ENCODE peak calls at places on chromosomes 3 and 15, in four cellular contexts. F is HFF-Myc, V is neural crest cell, I is fibroblast of lung. S is an unnamed sample.

GRCh38 chr15:74133071-74133702 is 2.8 kb downstream of the ISLR2 start:
- DNase-seq in F (no peak), V (no peak), I (no peak), S (no peak)

GRCh38 chr3:126961791-126962461 is 21.0 kb upstream of the PLXNA1 start:
- DNase-seq in F (no peak), V (no peak), I (no peak), S (peak)

GRCh38 chr3:40258555-40258954 is 51.0 kb upstream of the EIF1B start:
- DNase-seq in F (no peak), V (no peak), I (no peak), S (no peak)

GRCh38 chr15:85026304-85027032 is 44.8 kb downstream of the PDE8A start:
- DNase-seq in F (no peak), V (no peak), I (no peak), S (no peak)

GRCh38 chr15:65110676-65111292 is 4.2 kb downstream of the UBAP1L start:
- DNase-seq in F (no peak), V (no peak), I (peak), S (no peak)

GRCh38 chr3:18751514-18751913 is 326.4 kb upstream of the SATB1 start:
- DNase-seq in F (no peak), V (no peak), I (no peak), S (no peak)

GRCh38 chr3:122982202-122983185 is 45.1 kb downstream of the SEMA5B start:
- DNase-seq in F (no peak), V (no peak), I (no peak), S (no peak)

GRCh38 chr3:41308119-41308518 is 108.8 kb downstream of the CTNNB1 start:
- DNase-seq in F (no peak), V (no peak), I (no peak), S (no peak)

GRCh38 chr15:40155270-40155910 is 5.5 kb upstream of the BUB1B start:
- DNase-seq in F (no peak), V (no peak), I (no peak), S (no peak)

GRCh38 chr15:92900712-92901052 is 558 bp downstream of the CHD2 start:
- DNase-seq in F (no peak), V (no peak), I (peak), S (no peak)

GRCh38 chr15:37891754-37892368 is 42.6 kb upstream of the TMCO5A start:
- DNase-seq in F (peak), V (no peak), I (peak), S (no peak)

GRCh38 chr3:115388825-115389224 is 234.5 kb upstream of the GAP43 start:
- DNase-seq in F (no peak), V (no peak), I (no peak), S (no peak)

GRCh38 chr15:78842519-78842918 is 30.2 kb upstream of the MORF4L1 start:
- DNase-seq in F (no peak), V (no peak), I (no peak), S (no peak)

GRCh38 chr3:53170325-53171108 is 9.5 kb downstream of the PRKCD start:
- DNase-seq in F (no peak), V (no peak), I (no peak), S (no peak)

GRCh38 chr3:179706233-179706632 is 53.4 kb downstream of the USP13 start:
- DNase-seq in F (no peak), V (no peak), I (no peak), S (no peak)

GRCh38 chr3:46097691-46098241 is 70.5 kb upstream of the XCR1 start:
- DNase-seq in F (no peak), V (no peak), I (peak), S (no peak)

GRCh38 chr3:8784676-8785435 is 15.4 kb upstream of the OXTR start:
- DNase-seq in F (no peak), V (no peak), I (no peak), S (no peak)

GRCh38 chr15:91855684-91856553 is 2.4 kb downstream of the SLCO3A1 start:
- DNase-seq in F (no peak), V (no peak), I (no peak), S (no peak)

GRCh38 chr15:78306176-78306774 is 6.9 kb upstream of the SKIC8 start:
- DNase-seq in F (no peak), V (no peak), I (peak), S (no peak)

GRCh38 chr3:112089956-112090898 is 4.0 kb downstream of the C3orf52 start:
- DNase-seq in F (no peak), V (no peak), I (no peak), S (no peak)

GRCh38 chr15:89812847-89813320 is 1.8 kb downstream of the ANPEP start:
- DNase-seq in F (no peak), V (no peak), I (no peak), S (no peak)

GRCh38 chr3:128878556-128879124 is 780 bp upstream of the ACAD9 start:
- DNase-seq in F (no peak), V (no peak), I (peak), S (no peak)

GRCh38 chr15:69346112-69346511 is 47.4 kb downstream of the PAQR5 start:
- DNase-seq in F (no peak), V (no peak), I (peak), S (no peak)

GRCh38 chr15:57334257-57334656 is 42.0 kb upstream of the CGNL1 start:
- DNase-seq in F (no peak), V (no peak), I (peak), S (no peak)

GRCh38 chr15:100166313-100166712 is 175.5 kb downstream of the ADAMTS17 start:
- DNase-seq in F (no peak), V (no peak), I (no peak), S (no peak)

GRCh38 chr3:65170357-65171090 is 482.7 kb upstream of the ADAMTS9 start:
- DNase-seq in F (no peak), V (no peak), I (peak), S (no peak)

GRCh38 chr15:68460166-68460565 is 28.2 kb upstream of the ITGA11 start:
- DNase-seq in F (no peak), V (no peak), I (no peak), S (no peak)

GRCh38 chr3:172536505-172536904 is 13.3 kb upstream of the TNFSF10 start:
- DNase-seq in F (no peak), V (no peak), I (no peak), S (no peak)

GRCh38 chr15:64775551-64776401 is at the start of gene RBPMS2:
- DNase-seq in F (no peak), V (peak), I (no peak), S (no peak)

GRCh38 chr3:13253208-13253937 is 166.7 kb downstream of the NUP210 start:
- DNase-seq in F (no peak), V (no peak), I (no peak), S (no peak)

GRCh38 chr3:127014536-127015281 is 31.8 kb downstream of the PLXNA1 start:
- DNase-seq in F (no peak), V (no peak), I (no peak), S (no peak)

GRCh38 chr3:49501258-49501609 is 31.2 kb downstream of the DAG1 start:
- DNase-seq in F (no peak), V (no peak), I (no peak), S (no peak)

GRCh38 chr3:134619884-134620445 is 30.9 kb downstream of the KY start:
- DNase-seq in F (no peak), V (no peak), I (no peak), S (no peak)

GRCh38 chr3:184126006-184126405 is 9.2 kb upstream of the EIF2B5 start:
- DNase-seq in F (no peak), V (no peak), I (no peak), S (no peak)

GRCh38 chr3:114157321-114157720 is 21.5 kb downstream of the DRD3 start:
- DNase-seq in F (no peak), V (no peak), I (no peak), S (no peak)

GRCh38 chr3:20121088-20121487 is 64.9 kb downstream of the SGO1 start:
- DNase-seq in F (no peak), V (no peak), I (no peak), S (no peak)

GRCh38 chr3:56422316-56422715 is 46.0 kb downstream of the ERC2 start:
- DNase-seq in F (no peak), V (no peak), I (no peak), S (no peak)

GRCh38 chr3:38726751-38727150 is 77.3 kb upstream of the SCN5A start:
- DNase-seq in F (no peak), V (no peak), I (no peak), S (no peak)

DNA sequence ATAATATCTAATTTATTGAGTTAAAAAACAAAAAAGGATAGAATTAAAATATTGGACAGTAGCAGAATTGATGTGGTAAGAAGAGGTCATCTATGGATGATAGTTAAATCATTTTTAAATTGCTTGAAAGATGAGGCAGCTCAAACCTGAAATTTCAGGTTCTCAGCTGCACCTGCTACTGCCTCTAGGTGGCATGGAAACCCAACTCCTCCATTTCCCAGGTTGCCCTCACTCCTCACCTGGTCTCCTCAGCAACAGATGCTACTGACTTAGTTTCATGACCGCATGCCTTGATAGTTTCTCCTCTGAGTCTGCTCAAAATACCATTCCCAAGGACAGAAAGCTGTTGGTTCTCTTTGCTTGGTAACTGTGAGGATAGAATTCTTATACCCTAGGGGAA is 148.1 kb downstream of the ABHD5 start:
- DNase-seq in F (no peak), V (no peak), I (no peak), S (no peak)
- TF ChIP-seq CTCF in F (no peak), V (no peak), I (no peak), S (peak)

DNA sequence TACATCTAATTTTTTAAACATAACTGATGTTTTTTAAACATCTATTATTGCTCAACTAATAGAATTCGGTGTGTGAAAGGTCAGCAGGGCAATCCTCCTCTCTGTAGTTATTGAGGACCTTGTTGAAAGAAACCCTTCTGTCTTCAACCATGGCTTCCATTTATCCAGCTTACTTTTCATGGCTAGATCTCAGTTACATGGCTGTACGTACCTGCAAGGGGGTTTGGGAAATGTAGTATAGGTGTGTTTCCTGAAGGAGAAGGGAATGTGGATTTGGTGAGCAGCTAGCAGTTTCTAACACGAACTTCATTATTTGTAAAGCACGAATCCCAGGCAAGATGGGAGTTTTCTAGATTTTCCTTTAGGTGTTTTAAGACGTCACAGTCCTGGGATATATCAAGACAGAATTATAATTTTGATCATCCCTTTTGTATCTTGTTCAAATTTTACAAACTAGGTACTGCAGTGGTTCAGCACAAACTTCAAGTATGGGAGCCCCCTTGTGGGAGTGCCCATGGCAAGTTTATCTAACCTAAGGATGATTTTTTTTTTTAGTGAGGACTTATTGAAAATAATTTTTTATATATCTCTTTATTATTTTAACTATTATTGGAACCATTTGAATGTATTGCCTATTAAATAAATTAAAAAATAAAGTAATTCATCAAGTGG is 41.6 kb downstream of the FBXL2 start:
- DNase-seq in F (no peak), V (no peak), I (peak), S (no peak)
- TF ChIP-seq CTCF in F (no peak), V (peak), I (no peak), S (peak)

DNA sequence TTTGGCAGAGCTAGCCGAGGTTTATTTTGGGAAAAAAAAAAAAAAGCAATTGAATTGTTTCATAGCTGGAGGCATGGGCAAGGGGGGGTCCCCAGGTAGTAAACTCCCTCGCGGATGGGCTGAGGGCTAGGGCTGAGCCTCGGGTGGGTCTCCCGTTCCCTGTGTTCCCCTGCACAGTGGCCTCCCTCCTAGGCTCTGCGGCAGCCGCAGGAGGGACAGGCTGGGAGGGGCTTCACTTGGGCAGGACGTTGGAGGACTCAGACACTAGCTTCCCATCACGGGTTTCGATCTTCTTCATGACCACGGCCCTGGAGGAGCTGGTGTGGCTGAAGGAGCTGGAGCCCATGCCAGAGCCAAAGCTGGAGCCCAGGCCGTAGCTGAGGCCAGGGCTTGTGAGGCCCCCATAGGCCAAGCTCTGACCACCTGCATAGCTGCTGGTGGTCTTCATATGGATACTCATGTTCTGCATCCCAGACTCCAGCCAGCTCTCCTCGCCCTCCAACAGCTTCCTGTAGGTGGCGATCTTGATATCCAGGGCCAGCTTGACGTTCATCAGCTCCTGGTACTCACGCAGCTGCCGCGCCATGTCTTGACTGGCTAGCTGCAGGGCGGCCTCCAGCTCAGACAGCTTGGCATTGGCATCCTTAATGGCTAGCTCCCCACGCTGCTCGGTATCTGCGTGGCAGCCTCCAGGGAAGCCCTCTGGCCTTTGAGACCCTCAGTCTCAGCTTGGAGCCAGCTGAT is 64.0 kb upstream of the CDAN1 start:
- DNase-seq in F (no peak), V (peak), I (no peak), S (no peak)
- TF ChIP-seq CTCF in F (peak), V (no peak), I (no peak), S (peak)

DNA sequence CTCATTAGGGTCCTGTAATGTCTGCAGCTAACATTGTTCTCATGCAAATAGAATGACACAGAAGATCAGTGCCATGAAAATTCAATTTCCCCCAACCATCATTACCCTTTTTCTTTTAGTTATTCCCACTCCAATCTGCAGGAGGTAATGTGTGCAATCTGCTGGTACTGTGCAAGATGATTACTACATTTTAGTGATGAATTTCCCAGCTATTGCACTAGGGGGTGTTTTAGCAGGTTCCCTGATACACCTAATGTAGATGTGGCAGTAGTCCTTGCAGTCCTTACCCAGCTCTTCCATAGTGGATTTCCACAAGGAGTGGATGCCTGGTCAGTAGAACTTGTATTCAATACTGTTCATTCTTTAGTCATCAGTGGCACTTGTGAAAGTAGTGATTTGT is 119.3 kb downstream of the ROBO2 start:
- DNase-seq in F (no peak), V (no peak), I (no peak), S (no peak)
- TF ChIP-seq CTCF in F (peak), V (peak), I (peak), S (peak)

GRCh38 chr3:66394261-66395249 is 106.3 kb downstream of the LRIG1 start:
- DNase-seq in F (no peak), V (no peak), I (no peak), S (no peak)

GRCh38 chr3:66396888-66397287 is 103.9 kb downstream of the LRIG1 start:
- DNase-seq in F (no peak), V (no peak), I (no peak), S (no peak)

GRCh38 chr3:66396161-66396760 is 104.6 kb downstream of the LRIG1 start:
- DNase-seq in F (no peak), V (no peak), I (no peak), S (no peak)

GRCh38 chr3:66393486-66394260 is 107.1 kb downstream of the LRIG1 start:
- DNase-seq in F (no peak), V (no peak), I (no peak), S (no peak)

GRCh38 chr3:66395635-66396034 is 105.2 kb downstream of the LRIG1 start:
- DNase-seq in F (no peak), V (no peak), I (no peak), S (no peak)
- TF ChIP-seq CTCF in F (no peak), V (no peak), I (no peak), S (no peak)

GRCh38 chr3:23341147-23341838 is 138.2 kb downstream of the UBE2E2 start:
- DNase-seq in F (no peak), V (no peak), I (no peak), S (no peak)
- TF ChIP-seq CTCF in F (no peak), V (no peak), I (no peak), S (no peak)

GRCh38 chr3:83946045-83946444 is 1012.7 kb upstream of the CADM2 start:
- DNase-seq in F (no peak), V (no peak), I (no peak), S (no peak)

GRCh38 chr3:83941990-83942710 is 1016.6 kb upstream of the CADM2 start:
- DNase-seq in F (no peak), V (no peak), I (no peak), S (no peak)

DNA sequence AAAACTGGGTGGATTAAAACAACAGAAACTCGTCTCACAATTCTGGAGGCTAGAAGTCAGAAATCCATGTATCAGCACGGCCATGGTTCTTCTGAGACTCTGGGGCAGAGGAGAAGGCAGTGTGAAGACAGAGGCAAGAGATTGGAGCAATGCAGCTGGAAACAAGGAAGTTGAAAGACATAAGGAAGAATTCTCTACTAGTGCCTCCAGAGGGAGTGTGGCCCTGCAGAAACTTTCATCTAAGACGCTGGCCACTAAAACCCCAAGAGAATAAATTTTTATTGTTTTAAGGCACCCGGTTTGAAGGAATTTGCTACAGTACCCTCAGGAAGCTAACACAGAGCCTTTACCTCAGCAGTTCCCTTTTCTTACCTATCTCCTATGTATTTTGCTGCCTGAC is 1012.2 kb upstream of the CADM2 start:
- DNase-seq in F (no peak), V (no peak), I (no peak), S (no peak)
- TF ChIP-seq CTCF in F (no peak), V (no peak), I (no peak), S (peak)

DNA sequence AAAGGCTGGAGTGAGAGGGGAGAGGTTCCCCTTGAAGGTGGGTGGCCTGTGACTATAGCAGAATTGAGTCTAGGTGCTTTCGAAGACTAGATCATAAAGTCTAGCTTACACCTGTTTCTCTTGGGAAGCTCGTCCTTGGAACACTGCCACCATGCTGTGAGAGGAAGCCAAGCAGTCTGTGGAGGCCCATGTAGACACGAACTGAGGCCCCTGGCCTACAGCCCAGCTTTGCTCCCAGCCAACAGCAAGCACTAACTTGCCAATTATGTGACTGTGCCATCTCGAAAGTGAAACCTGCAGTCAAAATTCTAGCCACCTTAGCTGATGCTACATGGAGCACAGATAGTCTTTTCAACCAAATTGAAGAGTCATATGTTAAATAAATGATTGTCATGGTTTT is 190.5 kb upstream of the NECTIN3 start:
- DNase-seq in F (no peak), V (no peak), I (peak), S (no peak)
- TF ChIP-seq CTCF in F (no peak), V (peak), I (no peak), S (peak)

GRCh38 chr15:67420137-67420536 is 100.8 kb upstream of the C15orf61 start:
- DNase-seq in F (no peak), V (no peak), I (no peak), S (no peak)

GRCh38 chr15:67419705-67420104 is 101.2 kb upstream of the C15orf61 start:
- DNase-seq in F (no peak), V (no peak), I (no peak), S (no peak)

GRCh38 chr15:67416891-67417290 is 104.0 kb upstream of the C15orf61 start:
- DNase-seq in F (no peak), V (no peak), I (no peak), S (no peak)

GRCh38 chr15:67422296-67422695 is 98.6 kb upstream of the C15orf61 start:
- DNase-seq in F (no peak), V (no peak), I (no peak), S (no peak)

DNA sequence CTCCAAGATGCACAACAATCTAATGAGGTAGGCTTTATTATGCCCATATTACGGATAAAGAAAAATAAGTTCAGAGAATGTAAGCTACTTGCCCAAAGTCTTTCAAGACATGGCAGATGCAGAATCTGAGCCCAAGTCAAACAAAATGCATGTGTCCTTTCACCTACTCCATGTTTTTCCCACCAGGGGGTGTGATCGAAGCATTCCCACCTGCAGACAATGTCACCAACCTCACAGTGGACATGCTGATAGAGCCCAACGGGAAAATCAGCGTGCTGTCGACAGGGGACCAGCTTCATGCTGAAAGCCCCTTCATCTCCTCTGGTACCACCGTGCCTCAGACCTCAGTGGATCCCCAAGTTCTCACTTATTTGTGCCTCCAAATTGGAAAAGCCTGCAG is 99.8 kb upstream of the C15orf61 start:
- DNase-seq in F (no peak), V (no peak), I (no peak), S (no peak)
- TF ChIP-seq CTCF in F (no peak), V (no peak), I (no peak), S (no peak)

S was measured in chondrocyte.